ENCODE peak calls at places on chromosome 13, in six cellular contexts. E, S, D, T, Y and B are unnamed samples. For H3K4me1, the result is how much of the 10 kb centered on the place peaks cover.

GRCh38 chr13:30416471-30416870 is 5.8 kb upstream of the UBE2L5 start:
- DNase-seq in E (no peak), S (no peak), D (no peak), T (no peak), Y (no peak), B (no peak)

GRCh38 chr13:24076124-24076523 is 84.4 kb upstream of the SPATA13 start:
- DNase-seq in E (no peak), S (no peak), D (peak), T (peak), Y (no peak), B (no peak)

GRCh38 chr13:85170372-85170771 is 628.8 kb downstream of the SLITRK6 start:
- DNase-seq in E (no peak), S (no peak), D (no peak), T (no peak), Y (no peak), B (no peak)

GRCh38 chr13:50400035-50400726 is 384.9 kb downstream of the KCNRG start:
- DNase-seq in E (no peak), S (no peak), D (no peak), T (no peak), Y (no peak), B (no peak)

GRCh38 chr13:19634129-19634740 is 776 bp downstream of the MPHOSPH8 start:
- DNase-seq in E (peak), S (no peak), D (peak), T (peak), Y (no peak), B (peak)

GRCh38 chr13:77767413-77767812 is 69.9 kb downstream of the SLAIN1 start:
- DNase-seq in E (no peak), S (no peak), D (no peak), T (no peak), Y (no peak), B (no peak)

GRCh38 chr13:107374038-107374437 is 806.1 kb upstream of the ARGLU1 start:
- DNase-seq in E (no peak), S (no peak), D (no peak), T (no peak), Y (no peak), B (no peak)

GRCh38 chr13:77328819-77329132 is 1.9 kb upstream of the MYCBP2 start:
- DNase-seq in E (no peak), S (no peak), D (no peak), T (no peak), Y (no peak), B (no peak)

GRCh38 chr13:82688400-82688999 is 1193.8 kb downstream of the SLITRK1 start:
- DNase-seq in E (no peak), S (no peak), D (no peak), T (no peak), Y (no peak), B (no peak)

GRCh38 chr13:100767192-100767591 is 92.6 kb upstream of the TMTC4 start:
- DNase-seq in E (no peak), S (no peak), D (no peak), T (no peak), Y (no peak), B (no peak)
- TF ChIP-seq CTCF in E (no peak), S (no peak), D (no peak), T (no peak), Y (no peak), B (no peak)

DNA sequence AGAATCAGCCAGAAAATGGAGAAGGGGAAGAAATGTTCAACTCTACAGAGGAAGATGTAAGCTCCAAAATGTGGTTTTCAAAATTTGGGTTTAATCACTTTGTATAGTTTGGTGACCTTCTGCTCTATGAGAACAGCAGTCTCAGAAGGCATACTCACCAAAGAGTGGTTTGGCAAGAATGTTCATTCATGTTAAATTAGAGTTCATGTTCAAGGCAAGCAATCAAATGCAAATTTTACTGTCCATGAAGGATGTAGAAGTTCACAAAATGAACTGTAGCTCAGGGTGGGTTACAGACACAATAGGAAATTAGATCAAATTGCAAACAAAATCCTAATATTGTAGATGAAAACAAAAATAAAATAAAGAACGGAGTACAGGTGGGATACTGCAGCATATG is 606.7 kb upstream of the PCDH20 start:
- DNase-seq in E (no peak), S (no peak), D (no peak), T (no peak), Y (no peak), B (no peak)
- H3K4me1 ChIP-seq in E (under half), S (under half), D (under half), T (under half), Y (under half), B (under half)

GRCh38 chr13:74305876-74306275 is 171.7 kb upstream of the KLF12 start:
- DNase-seq in E (no peak), S (no peak), D (no peak), T (no peak), Y (no peak), B (no peak)
- TF ChIP-seq CTCF in E (no peak), S (no peak), D (no peak), T (no peak), Y (no peak), B (no peak)

DNA sequence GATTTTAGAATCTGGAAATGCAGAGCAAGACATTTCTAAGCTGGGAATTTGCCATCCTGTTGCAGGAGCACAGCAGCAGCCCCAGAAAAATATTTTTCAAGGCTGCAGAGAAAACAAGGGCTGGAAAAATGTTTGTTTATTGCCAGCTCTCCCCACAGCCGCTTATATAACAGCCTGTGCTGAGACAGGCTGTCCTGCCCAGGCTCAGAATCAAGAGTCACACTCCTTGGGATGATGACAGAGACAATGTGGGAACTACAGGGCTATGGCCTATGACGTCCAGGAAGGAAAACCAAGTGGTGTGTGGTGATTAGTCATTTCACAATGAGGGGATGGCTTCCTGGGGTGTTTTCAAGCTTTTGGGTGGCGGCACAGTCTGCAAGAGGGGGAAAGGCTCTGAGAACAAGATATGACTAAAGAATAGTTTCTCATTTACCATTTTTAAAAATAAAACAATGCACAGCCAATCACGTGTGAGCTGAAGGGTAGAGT is 136.3 kb upstream of the SERP2 start:
- DNase-seq in E (peak), S (no peak), D (peak), T (peak), Y (peak), B (no peak)
- H3K4me1 ChIP-seq in E (under half), S (under half), D (under half), T (under half), Y (under half), B (under half)

DNA sequence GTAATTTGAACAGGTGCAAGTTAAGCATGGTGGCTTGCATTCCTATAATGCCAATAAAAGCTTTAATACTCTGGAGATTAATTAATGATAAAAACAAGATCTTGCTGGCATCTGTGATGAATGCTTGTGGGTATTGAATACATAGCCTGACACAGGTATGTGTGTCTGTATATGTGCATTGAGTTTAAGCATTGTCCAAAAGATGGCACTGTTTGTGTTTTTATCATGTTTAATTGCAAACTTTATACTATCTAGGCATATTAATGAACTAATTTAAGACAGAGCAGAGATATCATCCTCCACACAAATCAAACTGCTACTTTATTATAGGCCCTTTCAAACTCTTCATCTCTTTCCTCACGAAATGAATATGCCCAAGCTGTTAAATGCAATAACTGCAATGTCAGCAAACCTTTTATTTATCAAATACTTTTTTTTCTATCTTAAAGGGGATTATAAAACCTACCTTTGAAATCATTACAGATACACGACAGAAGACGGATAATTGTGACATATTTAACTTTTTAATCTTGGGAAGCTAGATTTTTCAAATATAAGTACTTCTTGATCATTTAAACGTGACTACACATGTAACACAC is 86.5 kb downstream of the TNFSF11 start:
- DNase-seq in E (no peak), S (no peak), D (no peak), T (no peak), Y (no peak), B (no peak)
- TF ChIP-seq CTCF in E (no peak), S (no peak), D (no peak), T (no peak), Y (no peak), B (no peak)

GRCh38 chr13:110407531-110407930 is 100.4 kb downstream of the COL4A2 start:
- DNase-seq in E (no peak), S (no peak), D (no peak), T (no peak), Y (no peak), B (no peak)
- H3K4me1 ChIP-seq in E (half or more), S (under half), D (under half), T (under half), Y (under half), B (under half)

DNA sequence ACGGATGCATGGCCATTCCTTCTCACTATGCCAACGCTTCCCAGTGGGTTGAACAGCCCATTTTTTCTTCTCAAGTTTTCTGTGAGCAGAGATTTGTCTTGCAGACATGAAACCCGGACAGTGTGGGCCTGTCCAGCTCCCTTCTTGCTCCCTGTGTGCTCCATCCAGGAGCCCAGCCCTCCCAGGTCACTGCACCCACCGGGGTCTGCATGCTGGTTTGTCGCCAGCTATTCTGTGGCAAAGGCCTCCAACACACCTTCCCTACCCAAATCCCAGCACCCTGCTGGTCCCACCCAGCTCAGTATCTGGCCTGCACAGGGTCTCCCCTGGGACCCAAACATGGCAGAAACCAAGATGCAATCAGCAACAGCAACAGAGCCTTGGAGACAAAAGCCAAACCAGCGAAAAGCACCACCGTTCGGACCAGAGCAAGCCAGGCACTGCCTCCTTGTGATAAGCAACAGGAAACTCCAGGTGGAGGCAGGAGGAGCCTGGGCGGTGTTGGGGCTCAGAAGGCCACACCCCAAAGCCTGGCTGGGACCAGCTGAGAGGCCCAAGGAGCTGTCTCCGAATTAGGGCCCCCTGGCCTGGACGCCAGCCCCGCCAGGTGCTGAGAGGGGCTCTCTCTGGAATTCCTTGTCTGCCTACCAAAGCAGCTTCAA is 12.2 kb upstream of the SPACA7 start:
- DNase-seq in E (no peak), S (no peak), D (no peak), T (no peak), Y (no peak), B (no peak)
- TF ChIP-seq CTCF in E (no peak), S (no peak), D (no peak), T (no peak), Y (no peak), B (no peak)